ENCODE peak calls at places on chromosomes 3 and 15, in ten cellular contexts. T, X, G, Q, F, O, S, H, Z and V are unnamed samples.

GRCh38 chr3:103653996-103654395 is 1219.2 kb downstream of the ZPLD1 start:
- DNase-seq in X (no peak), H (no peak), F (no peak), Z (no peak), G (no peak), T (no peak), Q (no peak), S (no peak), O (no peak), V (no peak)

GRCh38 chr15:91252322-91252721 is 152.3 kb downstream of the SV2B start:
- DNase-seq in H (no peak), O (peak; percentile 40), X (no peak), Z (no peak), F (no peak), G (no peak), T (no peak), Q (no peak), S (no peak), V (no peak)

GRCh38 chr3:197031315-197032285 is 2.0 kb upstream of the MELTF start:
- DNase-seq in G (peak; percentile 90), Z (peak; percentile 92), F (no peak), O (peak; percentile 94), X (peak; percentile 99), S (peak; percentile 80), T (peak; percentile 69), Q (no peak), H (peak; percentile 86), V (no peak)

GRCh38 chr15:98865397-98866339 is 141.9 kb downstream of the PGPEP1L start:
- DNase-seq in H (peak; percentile 79), G (peak; percentile 94), X (peak; percentile 38), S (peak; percentile 81), Q (peak; percentile 76), T (peak; percentile 89), O (no peak), Z (no peak), F (peak; percentile 29), V (peak; percentile 93)

GRCh38 chr15:69841046-69841828 is 256.5 kb downstream of the TLE3 start:
- DNase-seq in G (no peak), X (no peak), Z (no peak), S (no peak), T (no peak), H (no peak), O (no peak), F (no peak), Q (no peak), V (no peak)

GRCh38 chr3:111852540-111852939 is 6.5 kb upstream of the PHLDB2 start:
- DNase-seq in G (no peak), T (no peak), Q (no peak), Z (no peak), X (no peak), O (no peak), F (no peak), H (no peak), S (no peak), V (no peak)

GRCh38 chr3:18469775-18470174 is 44.6 kb upstream of the SATB1 start:
- DNase-seq in O (no peak), H (no peak), G (no peak), S (peak; percentile 63), X (no peak), F (no peak), Z (no peak), T (no peak), Q (no peak), V (no peak)

GRCh38 chr3:121883507-121883906 is 10.7 kb upstream of the SLC15A2 start:
- DNase-seq in O (no peak), H (no peak), G (no peak), S (peak; percentile 16), X (peak; percentile 18), Q (no peak), T (no peak), Z (peak; percentile 22), F (no peak), V (no peak)

GRCh38 chr3:50256978-50257890 is 11.7 kb upstream of the SEMA3B start:
- DNase-seq in G (no peak), H (no peak), X (no peak), Q (no peak), S (peak; percentile 56), Z (no peak), F (no peak), T (no peak), O (no peak), V (no peak)

GRCh38 chr3:129543156-129543790 is at the start of gene H1-8:
- DNase-seq in G (no peak), S (no peak), H (no peak), O (no peak), F (no peak), Z (no peak), Q (no peak), T (no peak), X (no peak), V (no peak)

GRCh38 chr15:70563561-70564095 is 199.7 kb downstream of the UACA start:
- DNase-seq in Z (no peak), O (peak; percentile 64), T (no peak), S (no peak), Q (no peak), G (peak; percentile 74), H (no peak), F (no peak), X (no peak), V (no peak)

GRCh38 chr3:43364926-43365325 is 78.6 kb downstream of the SNRK start:
- DNase-seq in Q (no peak), G (no peak), X (no peak), F (no peak), S (no peak), T (no peak), H (no peak), O (no peak), Z (no peak), V (no peak)

DNA sequence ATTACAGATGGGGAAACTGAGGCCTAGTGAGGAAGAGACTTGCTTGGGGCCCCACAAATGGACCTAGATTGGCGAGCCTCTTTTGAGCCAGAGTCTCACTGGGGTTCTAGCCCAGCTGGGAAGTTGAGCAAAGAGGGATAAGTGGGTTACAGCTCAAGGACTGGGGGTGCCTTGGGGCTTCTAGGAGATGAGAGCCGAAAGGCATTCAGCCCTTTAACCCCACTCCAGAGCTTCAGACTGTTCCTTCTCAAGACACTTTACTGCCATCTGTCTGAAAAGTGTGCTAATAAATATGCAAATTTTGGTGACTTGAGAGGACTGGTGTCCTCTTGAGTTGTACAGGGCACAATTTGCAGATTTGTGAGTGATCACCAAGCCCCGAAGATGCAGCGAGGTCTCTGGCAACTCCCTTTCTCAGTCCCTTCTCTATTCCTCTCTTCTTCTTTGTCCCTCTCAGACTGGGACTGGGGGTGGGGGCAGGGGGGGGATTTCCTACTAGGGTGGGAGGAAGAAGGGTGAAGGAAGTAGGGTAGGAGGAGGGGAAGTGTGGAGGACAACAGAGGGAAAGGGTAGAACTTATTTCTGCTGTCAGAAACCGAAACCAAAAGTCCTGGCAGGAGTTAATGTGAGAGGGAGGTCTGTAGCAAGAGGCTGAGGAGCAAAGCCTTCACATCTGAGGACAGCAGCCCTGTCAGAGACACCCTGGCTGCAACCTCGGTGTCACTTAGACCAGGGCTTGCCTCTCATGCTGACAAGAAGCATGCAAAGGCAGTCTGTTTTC is 16.2 kb upstream of the ANKDD1A start:
- DNase-seq in O (no peak), Q (peak; percentile 59), F (no peak), X (no peak), T (no peak), S (peak; percentile 56), G (no peak), Z (no peak), H (peak; percentile 41), V (no peak)
- TF ChIP-seq POLR2A in O (no peak), Q (no peak), F (no peak), X (no peak), T (no peak), S (no peak), G (no peak), Z (no peak), H (no peak), V (no peak)

GRCh38 chr3:32421991-32422859 is 30.6 kb downstream of the CMTM7 start:
- DNase-seq in O (no peak), S (peak; percentile 97), G (peak; percentile 97), H (peak; percentile 83), X (peak; percentile 81), T (peak; percentile 75), Q (no peak), Z (peak; percentile 10), F (peak; percentile 15), V (peak; percentile 86)
- TF ChIP-seq POLR2A in O (no peak), S (peak; percentile 25), G (no peak), H (no peak), X (no peak), T (no peak), Q (no peak), Z (no peak), F (no peak), V (no peak)

GRCh38 chr3:66592927-66593625 is 92.3 kb upstream of the LRIG1 start:
- DNase-seq in H (no peak), S (no peak), O (no peak), T (no peak), G (no peak), X (no peak), Q (no peak), Z (no peak), F (no peak), V (no peak)
- TF ChIP-seq POLR2A in H (no peak), S (no peak), O (no peak), T (no peak), G (no peak), X (no peak), Q (no peak), Z (no peak), F (no peak), V (no peak)

GRCh38 chr3:128488995-128489859 is 3.8 kb downstream of the GATA2 start:
- DNase-seq in S (peak; percentile 81), F (no peak), G (no peak), T (peak; percentile 64), Q (no peak), X (peak; percentile 35), O (no peak), Z (no peak), H (peak; percentile 86), V (peak; percentile 79)
- TF ChIP-seq POLR2A in S (peak; percentile 74), F (peak; percentile 18), G (no peak), T (no peak), Q (no peak), X (no peak), O (peak; percentile 63), Z (no peak), H (peak; percentile 69), V (no peak)

GRCh38 chr3:185253645-185254410 is at the start of gene EHHADH:
- DNase-seq in G (peak; percentile 92), O (no peak), S (peak; percentile 85), T (peak; percentile 74), H (peak; percentile 79), F (no peak), X (peak; percentile 23), Q (peak; percentile 42), Z (peak; percentile 64), V (peak; percentile 94)
- TF ChIP-seq POLR2A in G (no peak), O (no peak), S (peak; percentile 88), T (no peak), H (peak; percentile 56), F (peak; percentile 56), X (no peak), Q (peak; percentile 67), Z (peak; percentile 78), V (no peak)